ENCODE peak calls at places on chromosomes 1 and 21, in ten cellular contexts. One of them, this sample, is unnamed. For H3K4me1, the result is how much of the 10 kb centered on the place peaks cover.

GRCh38 chr1:9311029-9311428 is 18.3 kb downstream of the SPSB1 start:
- DNase-seq in keratinocyte: no peak
- DNase-seq in K562: no peak
- DNase-seq in HCT116: no peak
- DNase-seq in IMR-90: no peak
- DNase-seq in colonic mucosa: no peak
- DNase-seq in H9: no peak
- DNase-seq in GM23248: no peak
- DNase-seq in fibroblast of lung: no peak
- DNase-seq in mesendoderm: no peak
- DNase-seq in this sample: no peak

GRCh38 chr1:31617917-31618746 is 643 bp downstream of the HCRTR1 start:
- DNase-seq in IMR-90: peak
- DNase-seq in keratinocyte: no peak
- DNase-seq in mesendoderm: peak
- DNase-seq in HCT116: no peak
- DNase-seq in fibroblast of lung: peak
- DNase-seq in H9: peak
- DNase-seq in colonic mucosa: peak
- DNase-seq in K562: peak
- DNase-seq in GM23248: peak
- DNase-seq in this sample: peak

GRCh38 chr1:192524223-192524622 is 51.4 kb upstream of the RGS1 start:
- DNase-seq in IMR-90: peak
- DNase-seq in HCT116: no peak
- DNase-seq in H9: no peak
- DNase-seq in mesendoderm: no peak
- DNase-seq in fibroblast of lung: peak
- DNase-seq in K562: no peak
- DNase-seq in GM23248: peak
- DNase-seq in keratinocyte: no peak
- DNase-seq in colonic mucosa: no peak
- DNase-seq in this sample: peak

GRCh38 chr21:19878133-19878532 is 1120.1 kb upstream of the NCAM2 start:
- DNase-seq in mesendoderm: no peak
- DNase-seq in K562: no peak
- DNase-seq in keratinocyte: no peak
- DNase-seq in fibroblast of lung: no peak
- DNase-seq in colonic mucosa: no peak
- DNase-seq in HCT116: no peak
- DNase-seq in IMR-90: no peak
- DNase-seq in H9: no peak
- DNase-seq in GM23248: no peak
- DNase-seq in this sample: no peak

GRCh38 chr21:38181101-38181500 is 75.7 kb upstream of the KCNJ15 start:
- DNase-seq in colonic mucosa: no peak
- DNase-seq in GM23248: peak
- DNase-seq in fibroblast of lung: peak
- DNase-seq in keratinocyte: no peak
- DNase-seq in mesendoderm: no peak
- DNase-seq in IMR-90: no peak
- DNase-seq in HCT116: no peak
- DNase-seq in H9: no peak
- DNase-seq in K562: no peak
- DNase-seq in this sample: peak

GRCh38 chr21:32940079-32941014 is 85.4 kb upstream of the OLIG2 start:
- DNase-seq in H9: peak
- DNase-seq in mesendoderm: peak
- DNase-seq in HCT116: peak
- DNase-seq in IMR-90: peak
- DNase-seq in GM23248: peak
- DNase-seq in colonic mucosa: peak
- DNase-seq in K562: peak
- DNase-seq in keratinocyte: no peak
- DNase-seq in fibroblast of lung: peak
- DNase-seq in this sample: peak

GRCh38 chr1:182841368-182841988 is 2.3 kb downstream of the DHX9 start:
- DNase-seq in GM23248: peak
- DNase-seq in mesendoderm: peak
- DNase-seq in keratinocyte: no peak
- DNase-seq in K562: peak
- DNase-seq in H9: no peak
- DNase-seq in HCT116: no peak
- DNase-seq in IMR-90: peak
- DNase-seq in fibroblast of lung: peak
- DNase-seq in colonic mucosa: no peak
- DNase-seq in this sample: peak

GRCh38 chr1:67618285-67619018 is 66.5 kb upstream of the GADD45A start:
- DNase-seq in K562: no peak
- DNase-seq in H9: no peak
- DNase-seq in colonic mucosa: no peak
- DNase-seq in mesendoderm: no peak
- DNase-seq in fibroblast of lung: peak
- DNase-seq in keratinocyte: no peak
- DNase-seq in HCT116: no peak
- DNase-seq in GM23248: peak
- DNase-seq in IMR-90: peak
- DNase-seq in this sample: peak

GRCh38 chr1:68470388-68470970 is 20.7 kb upstream of the RPE65 start:
- DNase-seq in H9: no peak
- DNase-seq in GM23248: peak
- DNase-seq in keratinocyte: no peak
- DNase-seq in colonic mucosa: no peak
- DNase-seq in K562: no peak
- DNase-seq in HCT116: no peak
- DNase-seq in IMR-90: peak
- DNase-seq in mesendoderm: no peak
- DNase-seq in fibroblast of lung: peak
- DNase-seq in this sample: peak

GRCh38 chr1:76766381-76766780 is 100.9 kb upstream of the ST6GALNAC5 start:
- DNase-seq in fibroblast of lung: no peak
- DNase-seq in keratinocyte: no peak
- DNase-seq in IMR-90: no peak
- DNase-seq in H9: no peak
- DNase-seq in K562: no peak
- DNase-seq in colonic mucosa: no peak
- DNase-seq in mesendoderm: no peak
- DNase-seq in GM23248: no peak
- DNase-seq in HCT116: no peak
- DNase-seq in this sample: no peak

DNA sequence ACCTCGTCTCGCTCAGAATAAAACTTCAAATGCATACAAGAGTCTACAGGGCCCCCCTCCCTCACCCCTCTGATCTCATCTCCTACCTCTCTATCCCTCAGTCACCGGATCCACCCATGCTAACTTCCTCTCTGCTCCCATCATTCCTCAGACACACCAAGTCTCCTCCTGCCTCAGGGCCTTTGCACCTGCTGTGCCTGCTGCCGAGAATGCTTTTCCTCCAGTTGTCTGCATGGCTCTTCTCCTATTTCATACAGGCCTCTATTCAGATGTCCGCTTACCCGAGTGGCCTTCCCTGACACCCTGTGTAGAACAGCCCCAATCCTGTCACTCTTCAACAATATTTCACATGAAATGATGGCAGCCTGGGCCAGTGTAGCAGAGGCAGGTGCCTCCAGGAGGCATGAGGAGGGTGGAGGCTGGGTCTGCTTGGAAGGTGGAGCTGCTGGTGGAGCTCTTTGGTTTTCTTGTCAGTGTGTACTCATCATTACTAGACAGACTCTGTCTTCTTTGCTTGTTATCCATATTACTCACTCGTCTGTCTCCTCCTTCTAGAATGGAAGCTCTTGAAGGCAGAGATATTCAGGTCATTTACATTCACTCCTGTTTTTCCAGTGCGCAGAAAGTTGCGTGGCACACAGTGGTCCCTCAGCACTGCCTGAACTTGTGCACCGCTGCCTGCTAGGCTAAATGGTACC is 4.2 kb downstream of the SH2D2A start:
- DNase-seq in colonic mucosa: no peak
- DNase-seq in keratinocyte: no peak
- DNase-seq in K562: no peak
- DNase-seq in HCT116: no peak
- DNase-seq in fibroblast of lung: no peak
- DNase-seq in IMR-90: no peak
- DNase-seq in mesendoderm: no peak
- DNase-seq in H9: no peak
- DNase-seq in GM23248: peak
- DNase-seq in this sample: no peak
- H3K4me1 ChIP-seq in colonic mucosa: under half
- H3K4me1 ChIP-seq in keratinocyte: under half
- H3K4me1 ChIP-seq in K562: half or more
- H3K4me1 ChIP-seq in HCT116: under half
- H3K4me1 ChIP-seq in fibroblast of lung: under half
- H3K4me1 ChIP-seq in IMR-90: under half
- H3K4me1 ChIP-seq in mesendoderm: under half
- H3K4me1 ChIP-seq in H9: under half
- H3K4me1 ChIP-seq in GM23248: under half
- H3K4me1 ChIP-seq in this sample: under half

DNA sequence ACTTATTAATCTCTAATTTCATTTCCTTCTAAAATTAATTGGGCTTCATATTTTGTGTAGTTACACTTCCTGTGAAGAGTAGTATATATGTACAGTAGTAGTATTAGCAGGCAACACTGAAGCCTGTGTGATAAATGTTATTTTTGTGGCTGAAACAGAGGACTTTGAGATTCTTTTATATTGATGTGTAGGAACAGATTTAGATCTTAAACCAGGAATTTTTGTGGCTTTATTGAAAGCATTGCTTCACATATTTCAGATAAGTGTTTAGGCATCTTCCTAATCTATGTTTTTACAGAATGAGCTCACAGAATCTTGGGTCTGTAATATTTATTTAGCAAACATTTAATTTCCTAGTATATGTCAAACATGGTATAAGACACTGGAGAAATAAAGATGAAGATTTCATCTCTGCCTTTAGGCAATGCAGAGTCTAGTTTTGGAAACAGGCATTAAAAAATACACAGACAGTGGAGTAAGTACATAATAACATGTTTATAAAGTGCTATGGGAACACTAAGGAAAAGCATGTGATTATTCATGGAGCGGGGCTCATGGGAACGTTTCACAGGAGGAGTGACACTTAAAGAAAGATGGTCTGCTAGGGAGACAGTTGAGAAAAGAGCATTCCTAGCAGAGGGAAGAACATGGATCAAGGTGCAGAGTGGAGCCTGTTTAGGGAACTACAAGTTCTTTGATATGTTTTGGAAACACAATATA is 52.7 kb downstream of the MIGA1 start:
- DNase-seq in H9: no peak
- DNase-seq in colonic mucosa: no peak
- DNase-seq in mesendoderm: no peak
- DNase-seq in fibroblast of lung: peak
- DNase-seq in keratinocyte: no peak
- DNase-seq in GM23248: peak
- DNase-seq in K562: no peak
- DNase-seq in IMR-90: peak
- DNase-seq in HCT116: no peak
- DNase-seq in this sample: peak
- H3K9ac ChIP-seq in H9: no peak
- H3K9ac ChIP-seq in colonic mucosa: no peak
- H3K9ac ChIP-seq in mesendoderm: no peak
- H3K9ac ChIP-seq in fibroblast of lung: no peak
- H3K9ac ChIP-seq in keratinocyte: no peak
- H3K9ac ChIP-seq in GM23248: peak
- H3K9ac ChIP-seq in K562: no peak
- H3K9ac ChIP-seq in IMR-90: peak
- H3K9ac ChIP-seq in HCT116: no peak
- H3K9ac ChIP-seq in this sample: peak

DNA sequence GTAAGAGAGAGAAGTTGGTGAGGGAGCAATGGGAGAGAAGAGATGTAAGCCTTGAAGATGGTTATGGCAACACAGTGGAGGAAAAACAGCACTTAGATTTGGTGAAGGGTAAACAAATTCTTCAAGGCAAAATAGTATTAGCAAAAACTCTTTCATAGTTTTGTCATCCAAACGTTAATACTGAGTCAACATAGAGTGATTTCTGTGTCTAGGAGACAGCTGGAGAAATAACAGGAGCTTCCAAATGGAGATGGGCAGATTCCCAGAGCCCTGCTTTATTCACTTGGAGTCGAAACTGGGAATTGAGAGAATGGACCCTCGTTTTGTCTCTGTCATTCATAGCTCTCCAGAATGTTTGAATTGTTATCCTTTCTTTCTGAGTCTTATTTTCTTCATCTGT is 68.3 kb downstream of the PLA2G4A start:
- DNase-seq in fibroblast of lung: no peak
- DNase-seq in HCT116: no peak
- DNase-seq in colonic mucosa: no peak
- DNase-seq in H9: no peak
- DNase-seq in mesendoderm: no peak
- DNase-seq in keratinocyte: no peak
- DNase-seq in IMR-90: no peak
- DNase-seq in GM23248: peak
- DNase-seq in K562: no peak
- DNase-seq in this sample: no peak
- H3K4me1 ChIP-seq in fibroblast of lung: under half
- H3K4me1 ChIP-seq in HCT116: under half
- H3K4me1 ChIP-seq in colonic mucosa: under half
- H3K4me1 ChIP-seq in H9: under half
- H3K4me1 ChIP-seq in mesendoderm: under half
- H3K4me1 ChIP-seq in keratinocyte: under half
- H3K4me1 ChIP-seq in IMR-90: under half
- H3K4me1 ChIP-seq in GM23248: under half
- H3K4me1 ChIP-seq in K562: under half
- H3K4me1 ChIP-seq in this sample: under half

GRCh38 chr1:3148171-3148570 is 79.2 kb downstream of the PRDM16 start:
- DNase-seq in fibroblast of lung: no peak
- DNase-seq in keratinocyte: no peak
- DNase-seq in colonic mucosa: no peak
- DNase-seq in IMR-90: no peak
- DNase-seq in GM23248: no peak
- DNase-seq in HCT116: no peak
- DNase-seq in H9: no peak
- DNase-seq in K562: no peak
- DNase-seq in mesendoderm: no peak
- DNase-seq in this sample: no peak

GRCh38 chr1:3149277-3149676 is 80.3 kb downstream of the PRDM16 start:
- DNase-seq in fibroblast of lung: no peak
- DNase-seq in IMR-90: no peak
- DNase-seq in H9: no peak
- DNase-seq in keratinocyte: no peak
- DNase-seq in colonic mucosa: no peak
- DNase-seq in GM23248: no peak
- DNase-seq in HCT116: no peak
- DNase-seq in K562: no peak
- DNase-seq in mesendoderm: no peak
- DNase-seq in this sample: no peak

GRCh38 chr1:3146907-3147306 is 77.9 kb downstream of the PRDM16 start:
- DNase-seq in fibroblast of lung: no peak
- DNase-seq in HCT116: no peak
- DNase-seq in H9: no peak
- DNase-seq in GM23248: no peak
- DNase-seq in K562: no peak
- DNase-seq in keratinocyte: no peak
- DNase-seq in colonic mucosa: no peak
- DNase-seq in IMR-90: no peak
- DNase-seq in mesendoderm: no peak
- DNase-seq in this sample: no peak

GRCh38 chr1:3145489-3146325 is 76.7 kb downstream of the PRDM16 start:
- DNase-seq in mesendoderm: no peak
- DNase-seq in GM23248: no peak
- DNase-seq in fibroblast of lung: no peak
- DNase-seq in IMR-90: no peak
- DNase-seq in HCT116: no peak
- DNase-seq in H9: no peak
- DNase-seq in colonic mucosa: no peak
- DNase-seq in K562: no peak
- DNase-seq in keratinocyte: no peak
- DNase-seq in this sample: no peak

GRCh38 chr1:3146458-3146857 is 77.5 kb downstream of the PRDM16 start:
- DNase-seq in GM23248: no peak
- DNase-seq in IMR-90: no peak
- DNase-seq in K562: no peak
- DNase-seq in colonic mucosa: no peak
- DNase-seq in H9: no peak
- DNase-seq in fibroblast of lung: no peak
- DNase-seq in keratinocyte: no peak
- DNase-seq in HCT116: no peak
- DNase-seq in mesendoderm: no peak
- DNase-seq in this sample: no peak
- H3K9ac ChIP-seq in GM23248: no peak
- H3K9ac ChIP-seq in IMR-90: no peak
- H3K9ac ChIP-seq in K562: no peak
- H3K9ac ChIP-seq in colonic mucosa: no peak
- H3K9ac ChIP-seq in H9: no peak
- H3K9ac ChIP-seq in fibroblast of lung: no peak
- H3K9ac ChIP-seq in keratinocyte: no peak
- H3K9ac ChIP-seq in HCT116: no peak
- H3K9ac ChIP-seq in mesendoderm: no peak
- H3K9ac ChIP-seq in this sample: no peak